ENCODE peak calls at places on chromosomes 5 and 9, in ten cellular contexts. One of them, this sample, is unnamed.

GRCh38 chr9:136673088-136673969 is 10.6 kb downstream of the EGFL7 start:
- DNase-seq in Caki2: no peak
- DNase-seq in GM13977: no peak
- DNase-seq in RPMI7951: no peak
- DNase-seq in sciatic nerve: no peak
- DNase-seq in central memory CD4-positive, alpha-beta T cell: no peak
- DNase-seq in brain microvascular endothelial cell: no peak
- DNase-seq in AG04450: no peak
- DNase-seq in epithelial cell of prostate: no peak
- DNase-seq in ACHN: no peak
- DNase-seq in this sample: no peak

GRCh38 chr5:926416-927171 is 33.9 kb downstream of the TRIP13 start:
- DNase-seq in Caki2: no peak
- DNase-seq in GM13977: peak
- DNase-seq in RPMI7951: no peak
- DNase-seq in sciatic nerve: peak
- DNase-seq in central memory CD4-positive, alpha-beta T cell: no peak
- DNase-seq in brain microvascular endothelial cell: no peak
- DNase-seq in AG04450: no peak
- DNase-seq in epithelial cell of prostate: no peak
- DNase-seq in ACHN: peak
- DNase-seq in this sample: no peak

GRCh38 chr9:133199648-133200321 is 9.3 kb downstream of the OBP2B start:
- DNase-seq in Caki2: no peak
- DNase-seq in GM13977: no peak
- DNase-seq in RPMI7951: no peak
- DNase-seq in sciatic nerve: no peak
- DNase-seq in central memory CD4-positive, alpha-beta T cell: peak
- DNase-seq in brain microvascular endothelial cell: no peak
- DNase-seq in AG04450: no peak
- DNase-seq in epithelial cell of prostate: no peak
- DNase-seq in ACHN: no peak
- DNase-seq in this sample: no peak

GRCh38 chr9:120265791-120266190 is 314.2 kb downstream of the CDK5RAP2 start:
- DNase-seq in Caki2: no peak
- DNase-seq in GM13977: no peak
- DNase-seq in RPMI7951: no peak
- DNase-seq in sciatic nerve: no peak
- DNase-seq in central memory CD4-positive, alpha-beta T cell: no peak
- DNase-seq in brain microvascular endothelial cell: no peak
- DNase-seq in AG04450: no peak
- DNase-seq in epithelial cell of prostate: no peak
- DNase-seq in ACHN: no peak
- DNase-seq in this sample: no peak

GRCh38 chr5:1729641-1730486 is 69.8 kb downstream of the MRPL36 start:
- DNase-seq in Caki2: no peak
- DNase-seq in GM13977: no peak
- DNase-seq in RPMI7951: no peak
- DNase-seq in sciatic nerve: peak
- DNase-seq in central memory CD4-positive, alpha-beta T cell: no peak
- DNase-seq in brain microvascular endothelial cell: no peak
- DNase-seq in AG04450: no peak
- DNase-seq in epithelial cell of prostate: no peak
- DNase-seq in ACHN: no peak
- DNase-seq in this sample: no peak

GRCh38 chr9:6413365-6414263 is 615 bp downstream of the UHRF2 start:
- DNase-seq in Caki2: peak
- DNase-seq in GM13977: peak
- DNase-seq in RPMI7951: peak
- DNase-seq in sciatic nerve: no peak
- DNase-seq in central memory CD4-positive, alpha-beta T cell: peak
- DNase-seq in brain microvascular endothelial cell: no peak
- DNase-seq in AG04450: no peak
- DNase-seq in epithelial cell of prostate: no peak
- DNase-seq in ACHN: peak
- DNase-seq in this sample: peak

GRCh38 chr9:96344458-96345180 is 38.9 kb downstream of the SLC35D2 start:
- DNase-seq in Caki2: peak
- DNase-seq in GM13977: no peak
- DNase-seq in RPMI7951: peak
- DNase-seq in sciatic nerve: no peak
- DNase-seq in central memory CD4-positive, alpha-beta T cell: no peak
- DNase-seq in brain microvascular endothelial cell: peak
- DNase-seq in AG04450: peak
- DNase-seq in epithelial cell of prostate: peak
- DNase-seq in ACHN: peak
- DNase-seq in this sample: no peak

GRCh38 chr9:86944974-86945867 is 2.1 kb downstream of the GAS1 start:
- DNase-seq in Caki2: no peak
- DNase-seq in GM13977: no peak
- DNase-seq in RPMI7951: peak
- DNase-seq in sciatic nerve: peak
- DNase-seq in central memory CD4-positive, alpha-beta T cell: no peak
- DNase-seq in brain microvascular endothelial cell: no peak
- DNase-seq in AG04450: no peak
- DNase-seq in epithelial cell of prostate: no peak
- DNase-seq in ACHN: no peak
- DNase-seq in this sample: no peak